ENCODE peak calls at places on chromosomes 16 and 17, in ten cellular contexts. K, W, A, P, E, U, Z, V, B and H are unnamed samples.

GRCh38 chr16:11665071-11665491 is 3.2 kb upstream of the SNN start:
- DNase-seq in K (no peak), W (peak), A (no peak), P (no peak), E (no peak), U (peak), Z (no peak), V (peak), B (no peak), H (no peak)

GRCh38 chr16:81885976-81886586 is 107.0 kb downstream of the PLCG2 start:
- DNase-seq in K (peak), W (no peak), A (no peak), P (no peak), E (peak), U (peak), Z (no peak), V (peak), B (peak), H (no peak)

GRCh38 chr16:73054732-73055481 is 7.0 kb upstream of the ZFHX3 start:
- DNase-seq in K (peak), W (no peak), A (no peak), P (no peak), E (no peak), U (peak), Z (no peak), V (peak), B (peak), H (no peak)

GRCh38 chr16:65525743-65526142 is 403.9 kb upstream of the CDH11 start:
- DNase-seq in K (peak), W (no peak), A (no peak), P (no peak), E (no peak), U (no peak), Z (no peak), V (no peak), B (no peak), H (no peak)

GRCh38 chr17:4602041-4602440 is 17.7 kb downstream of the SMTNL2 start:
- DNase-seq in K (no peak), W (no peak), A (no peak), P (no peak), E (no peak), U (no peak), Z (peak), V (no peak), B (no peak), H (no peak)

GRCh38 chr16:4454618-4455017 is 19.8 kb downstream of the NMRAL1 start:
- DNase-seq in K (no peak), W (no peak), A (no peak), P (no peak), E (no peak), U (peak), Z (peak), V (peak), B (no peak), H (no peak)

GRCh38 chr17:36069131-36069530 is 5.1 kb downstream of the CCL18 start:
- DNase-seq in K (peak), W (no peak), A (no peak), P (no peak), E (no peak), U (no peak), Z (no peak), V (no peak), B (no peak), H (no peak)

GRCh38 chr17:16962804-16963203 is 9.1 kb downstream of the TNFRSF13B start:
- DNase-seq in K (no peak), W (no peak), A (no peak), P (no peak), E (no peak), U (no peak), Z (no peak), V (peak), B (no peak), H (no peak)

GRCh38 chr16:67942200-67942509 is 1.8 kb downstream of the LCAT start:
- DNase-seq in K (peak), W (no peak), A (no peak), P (peak), E (no peak), U (peak), Z (no peak), V (peak), B (peak), H (no peak)

GRCh38 chr17:54270499-54270898 is 447.8 kb downstream of the KIF2B start:
- DNase-seq in K (no peak), W (no peak), A (no peak), P (no peak), E (no peak), U (no peak), Z (no peak), V (no peak), B (no peak), H (peak)

GRCh38 chr16:81521141-81521626 is 76.6 kb downstream of the CMIP start:
- DNase-seq in K (no peak), W (peak), A (peak), P (no peak), E (peak), U (no peak), Z (peak), V (no peak), B (no peak), H (no peak)

GRCh38 chr17:9209347-9209746 is 188.0 kb downstream of the NTN1 start:
- DNase-seq in K (no peak), W (no peak), A (no peak), P (no peak), E (no peak), U (no peak), Z (no peak), V (no peak), B (no peak), H (no peak)

GRCh38 chr16:80084614-80085013 is 456.2 kb upstream of the DYNLRB2 start:
- DNase-seq in K (peak), W (no peak), A (no peak), P (peak), E (no peak), U (peak), Z (peak), V (peak), B (peak), H (peak)

GRCh38 chr16:71515026-71515425 is 11.2 kb upstream of the CHST4 start:
- DNase-seq in K (no peak), W (no peak), A (no peak), P (no peak), E (no peak), U (peak), Z (no peak), V (peak), B (no peak), H (no peak)

GRCh38 chr16:56812884-56813283 is 52.1 kb upstream of the SLC12A3 start:
- DNase-seq in K (peak), W (no peak), A (no peak), P (no peak), E (no peak), U (no peak), Z (no peak), V (no peak), B (peak), H (no peak)

GRCh38 chr16:2866422-2866821 is 8.5 kb upstream of the PRSS22 start:
- DNase-seq in K (no peak), W (no peak), A (no peak), P (no peak), E (no peak), U (no peak), Z (no peak), V (no peak), B (no peak), H (no peak)

GRCh38 chr16:87701505-87701921 is 64.3 kb downstream of the KLHDC4 start:
- DNase-seq in K (no peak), W (no peak), A (no peak), P (no peak), E (no peak), U (peak), Z (no peak), V (no peak), B (no peak), H (no peak)

GRCh38 chr16:14548933-14549788 is 80.9 kb downstream of the PARN start:
- DNase-seq in K (peak), W (no peak), A (no peak), P (no peak), E (no peak), U (no peak), Z (no peak), V (peak), B (no peak), H (no peak)

GRCh38 chr16:5024632-5025031 is 9.1 kb downstream of the NAGPA start:
- DNase-seq in K (peak), W (no peak), A (no peak), P (no peak), E (no peak), U (peak), Z (no peak), V (peak), B (no peak), H (no peak)

GRCh38 chr16:12811441-12812198 is 7.9 kb upstream of the CPPED1 start:
- DNase-seq in K (no peak), W (no peak), A (no peak), P (no peak), E (no peak), U (no peak), Z (no peak), V (no peak), B (no peak), H (no peak)

GRCh38 chr17:80720624-80721577 is 176.3 kb downstream of the RPTOR start:
- DNase-seq in K (peak), W (peak), A (peak), P (no peak), E (peak), U (no peak), Z (no peak), V (no peak), B (peak), H (peak)

GRCh38 chr17:51260960-51261958 is 913 bp downstream of the UTP18 start:
- DNase-seq in K (peak), W (no peak), A (peak), P (peak), E (peak), U (peak), Z (peak), V (peak), B (no peak), H (no peak)

GRCh38 chr16:69520800-69521602 is 44.8 kb upstream of the NFAT5 start:
- DNase-seq in K (no peak), W (no peak), A (no peak), P (no peak), E (no peak), U (no peak), Z (no peak), V (no peak), B (peak), H (no peak)

GRCh38 chr17:45366691-45367090 is 49.9 kb upstream of the MAP3K14 start:
- DNase-seq in K (no peak), W (no peak), A (no peak), P (no peak), E (no peak), U (peak), Z (no peak), V (no peak), B (no peak), H (no peak)

GRCh38 chr16:86396318-86396882 is 113.9 kb upstream of the FOXF1 start:
- DNase-seq in K (peak), W (no peak), A (no peak), P (no peak), E (no peak), U (no peak), Z (no peak), V (no peak), B (peak), H (no peak)

GRCh38 chr17:50013079-50013478 is 18.1 kb upstream of the DLX3 start:
- DNase-seq in K (no peak), W (no peak), A (no peak), P (no peak), E (no peak), U (no peak), Z (no peak), V (no peak), B (no peak), H (no peak)

GRCh38 chr17:4945176-4945943 is 3.0 kb downstream of the PFN1 start:
- DNase-seq in K (peak), W (no peak), A (peak), P (no peak), E (peak), U (peak), Z (peak), V (peak), B (peak), H (peak)

GRCh38 chr16:477287-477686 is 50.2 kb upstream of the CAPN15 start:
- DNase-seq in K (no peak), W (no peak), A (no peak), P (no peak), E (no peak), U (peak), Z (no peak), V (no peak), B (no peak), H (no peak)

GRCh38 chr16:477758-478157 is 49.8 kb upstream of the CAPN15 start:
- DNase-seq in K (no peak), W (no peak), A (no peak), P (no peak), E (no peak), U (peak), Z (peak), V (no peak), B (no peak), H (no peak)

GRCh38 chr16:483351-484075 is 44.0 kb upstream of the CAPN15 start:
- DNase-seq in K (peak), W (no peak), A (no peak), P (no peak), E (no peak), U (peak), Z (no peak), V (peak), B (no peak), H (no peak)

GRCh38 chr16:482468-483185 is 44.9 kb upstream of the CAPN15 start:
- DNase-seq in K (no peak), W (no peak), A (no peak), P (no peak), E (no peak), U (peak), Z (no peak), V (no peak), B (no peak), H (no peak)
- H3K4me3 ChIP-seq in K (no peak), W (no peak), A (no peak), P (no peak), E (no peak), U (no peak), Z (no peak), V (no peak), B (no peak), H (no peak)

GRCh38 chr16:88703486-88704309 is 2.5 kb downstream of the RNF166 start:
- DNase-seq in K (no peak), W (peak), A (peak), P (no peak), E (peak), U (no peak), Z (no peak), V (no peak), B (no peak), H (no peak)
- H3K4me3 ChIP-seq in K (peak), W (peak), A (peak), P (no peak), E (peak), U (no peak), Z (peak), V (no peak), B (no peak), H (no peak)

GRCh38 chr17:58402679-58403078 is 14.7 kb downstream of the RNF43 start:
- DNase-seq in K (peak), W (no peak), A (no peak), P (no peak), E (no peak), U (peak), Z (no peak), V (peak), B (peak), H (peak)

GRCh38 chr17:58403312-58403711 is 14.0 kb downstream of the RNF43 start:
- DNase-seq in K (no peak), W (no peak), A (no peak), P (no peak), E (no peak), U (peak), Z (no peak), V (peak), B (no peak), H (no peak)

GRCh38 chr17:58401287-58401686 is 16.0 kb downstream of the RNF43 start:
- DNase-seq in K (no peak), W (no peak), A (no peak), P (no peak), E (no peak), U (no peak), Z (no peak), V (no peak), B (no peak), H (no peak)

GRCh38 chr17:58400826-58401225 is 16.5 kb downstream of the RNF43 start:
- DNase-seq in K (no peak), W (no peak), A (no peak), P (no peak), E (no peak), U (no peak), Z (no peak), V (no peak), B (no peak), H (no peak)

DNA sequence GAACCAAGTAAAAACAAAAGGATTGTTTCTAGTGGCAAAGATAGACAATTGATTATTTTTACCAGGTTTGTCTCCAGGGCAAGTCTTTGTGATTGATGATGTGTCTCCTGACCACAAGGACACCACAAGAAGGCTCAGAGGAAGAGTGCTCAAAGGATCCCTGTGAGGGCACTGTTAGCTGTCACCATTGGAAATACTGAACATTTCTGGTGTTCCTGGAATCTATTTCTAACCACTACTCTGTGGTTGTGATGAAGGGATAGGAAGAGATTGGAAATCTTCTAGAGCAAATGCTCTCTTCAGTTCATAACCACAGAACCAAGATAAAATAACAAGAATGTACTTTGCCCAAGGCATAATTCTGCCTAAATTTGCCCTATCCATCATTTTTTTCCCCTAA is 15.3 kb downstream of the RNF43 start:
- DNase-seq in K (peak), W (no peak), A (no peak), P (no peak), E (no peak), U (no peak), Z (no peak), V (no peak), B (peak), H (no peak)
- H3K4me3 ChIP-seq in K (no peak), W (no peak), A (no peak), P (no peak), E (no peak), U (no peak), Z (no peak), V (no peak), B (no peak), H (peak)

DNA sequence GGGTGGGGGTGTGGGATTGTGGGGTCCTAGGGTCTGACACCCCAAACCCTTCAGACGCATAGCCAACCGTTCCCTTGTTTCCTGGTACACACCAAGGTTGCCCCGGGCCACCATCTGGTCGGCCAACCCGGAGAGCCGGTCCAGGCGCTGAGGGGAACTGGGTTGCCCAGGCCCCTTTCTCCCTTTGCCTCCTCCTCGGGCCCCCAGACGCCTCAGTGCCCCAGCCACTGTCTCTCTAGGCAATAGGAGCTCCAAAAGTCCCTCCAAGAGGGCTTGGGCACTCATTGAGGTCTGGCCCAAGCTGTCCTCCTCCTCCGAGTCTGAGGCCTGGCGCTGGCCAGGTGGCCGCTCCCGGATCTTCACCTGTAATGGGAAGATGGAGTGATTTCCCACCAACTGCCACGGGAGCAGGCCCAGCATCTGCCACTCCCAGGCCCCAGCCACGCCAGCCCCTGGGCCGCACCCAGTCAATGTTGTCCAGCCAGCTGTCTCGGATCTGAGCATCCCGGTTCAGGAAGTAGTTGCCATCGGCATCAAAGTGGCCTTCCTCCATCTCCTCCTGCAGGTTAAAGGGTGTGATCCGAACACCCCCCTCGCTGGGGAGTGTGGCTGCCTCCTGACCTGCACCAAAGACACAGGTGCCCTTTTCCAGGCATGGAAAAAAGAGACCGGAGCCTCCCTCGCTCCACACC is 1.5 kb downstream of the CD2BP2 start:
- DNase-seq in K (no peak), W (no peak), A (no peak), P (peak), E (no peak), U (no peak), Z (peak), V (no peak), B (no peak), H (no peak)
- H3K4me3 ChIP-seq in K (no peak), W (peak), A (peak), P (no peak), E (no peak), U (no peak), Z (peak), V (peak), B (peak), H (peak)

DNA sequence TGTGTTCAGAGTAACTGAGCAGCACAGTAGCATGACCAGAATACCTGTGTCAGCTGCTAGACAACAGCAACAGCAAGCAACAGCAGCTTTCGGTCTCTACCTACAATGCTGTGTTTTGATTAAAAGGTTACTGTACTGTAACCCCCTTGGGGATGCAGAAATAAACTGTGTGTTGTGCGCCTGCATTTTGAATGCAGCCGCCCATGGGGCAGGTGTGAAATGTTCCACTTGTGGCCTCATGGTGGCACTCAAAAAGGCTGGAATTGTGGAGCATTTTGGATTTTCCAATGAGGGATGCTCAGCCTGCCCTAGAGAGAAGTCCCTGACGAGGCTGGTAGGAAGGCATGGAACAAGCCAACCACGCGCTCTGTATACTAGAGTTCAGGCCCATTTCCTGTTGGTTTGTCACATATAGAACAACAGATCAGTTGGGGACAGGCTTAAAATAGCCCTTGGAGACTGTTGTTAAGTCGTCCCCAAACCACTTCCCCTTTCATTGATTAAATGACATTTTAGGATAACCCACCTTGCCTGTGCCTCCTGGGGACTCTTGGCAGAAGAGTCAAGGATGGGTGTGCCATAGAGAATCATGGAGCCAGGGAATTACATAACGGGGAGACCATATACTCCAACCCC is 27.1 kb downstream of the SCPEP1 start:
- DNase-seq in K (no peak), W (no peak), A (no peak), P (no peak), E (no peak), U (peak), Z (no peak), V (peak), B (no peak), H (no peak)
- H3K4me3 ChIP-seq in K (no peak), W (no peak), A (no peak), P (no peak), E (no peak), U (no peak), Z (no peak), V (no peak), B (no peak), H (no peak)

GRCh38 chr17:62206550-62206949 is 141.5 kb upstream of the MED13 start:
- DNase-seq in K (peak), W (no peak), A (no peak), P (no peak), E (no peak), U (no peak), Z (no peak), V (no peak), B (no peak), H (no peak)
- H3K4me3 ChIP-seq in K (no peak), W (no peak), A (no peak), P (no peak), E (no peak), U (no peak), Z (no peak), V (no peak), B (no peak), H (no peak)

DNA sequence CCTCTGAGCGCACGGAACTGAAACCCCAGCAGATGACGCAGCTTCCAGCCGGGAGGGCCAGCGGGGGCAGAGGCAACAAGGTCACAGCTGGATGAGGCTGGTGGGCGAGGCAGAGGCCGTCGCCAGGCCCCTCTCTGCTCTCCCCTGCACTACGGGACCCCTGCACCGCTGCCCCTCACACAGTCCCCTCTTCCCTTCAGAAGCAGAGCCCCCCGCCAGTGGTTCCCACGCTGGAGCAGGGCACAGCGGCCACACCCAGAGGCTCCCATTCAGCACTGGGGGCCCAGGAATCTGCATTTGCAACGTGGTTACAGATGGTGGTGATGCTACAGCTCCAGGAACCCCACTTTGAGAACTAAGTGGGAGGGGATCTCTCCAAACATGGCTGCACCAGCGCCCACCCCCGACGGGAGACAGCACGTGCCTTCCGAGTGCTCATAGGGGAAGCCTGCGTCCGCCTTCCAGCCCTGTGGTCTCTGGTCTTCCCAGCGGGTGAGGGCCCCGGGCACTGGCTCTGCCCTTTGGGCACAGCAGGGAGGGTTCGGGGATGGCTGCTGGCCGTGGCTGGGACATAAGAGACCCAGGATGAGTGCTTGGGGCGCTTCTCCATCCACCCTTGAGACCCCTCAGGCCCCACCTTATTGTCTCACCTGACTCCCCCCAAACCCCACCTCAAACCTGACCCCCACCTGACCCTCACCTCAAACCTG is 4.7 kb upstream of the RAB40B start:
- DNase-seq in K (no peak), W (no peak), A (no peak), P (no peak), E (no peak), U (no peak), Z (no peak), V (no peak), B (no peak), H (no peak)
- H3K4me3 ChIP-seq in K (no peak), W (no peak), A (no peak), P (no peak), E (no peak), U (no peak), Z (no peak), V (no peak), B (no peak), H (no peak)